ENCODE peak calls at places on chromosomes 7 and 10, in four cellular contexts. J, E, Z and U are unnamed samples.

GRCh38 chr10:7488418-7488829 is 77.6 kb upstream of the SFMBT2 start:
- DNase-seq in J (no peak), E (peak; percentile 23), Z (no peak), U (no peak)

GRCh38 chr10:112332509-112333228 is 41.2 kb upstream of the ACSL5 start:
- DNase-seq in J (no peak), E (no peak), Z (no peak), U (no peak)

GRCh38 chr7:130721486-130722277 is 12.3 kb downstream of the KLF14 start:
- DNase-seq in J (no peak), E (peak; percentile 69), Z (peak; percentile 50), U (peak; percentile 71)

GRCh38 chr10:35938160-35938559 is 296.1 kb upstream of the FZD8 start:
- DNase-seq in J (no peak), E (no peak), Z (no peak), U (no peak)

GRCh38 chr7:132871419-132871818 is 210.5 kb downstream of the CHCHD3 start:
- DNase-seq in J (no peak), E (no peak), Z (no peak), U (no peak)

GRCh38 chr7:45033261-45033930 is 33.4 kb downstream of the CCM2 start:
- DNase-seq in J (no peak), E (peak; percentile 78), Z (no peak), U (peak; percentile 29)

GRCh38 chr10:49448924-49449323 is 53.0 kb upstream of the DRGX start:
- DNase-seq in J (no peak), E (peak; percentile 30), Z (no peak), U (no peak)

GRCh38 chr7:131540491-131541162 is 15.8 kb downstream of the PODXL start:
- DNase-seq in J (no peak), E (no peak), Z (no peak), U (no peak)

GRCh38 chr7:102073931-102074880 is 212.5 kb upstream of the SH2B2 start:
- DNase-seq in J (no peak), E (no peak), Z (no peak), U (no peak)

GRCh38 chr7:98105942-98106544 is 619 bp upstream of the LMTK2 start:
- DNase-seq in J (no peak), E (no peak), Z (no peak), U (no peak)

GRCh38 chr10:69515699-69516547 is 57.3 kb downstream of the NEUROG3 start:
- DNase-seq in J (peak; percentile 70), E (peak; percentile 41), Z (peak; percentile 66), U (peak; percentile 65)

DNA sequence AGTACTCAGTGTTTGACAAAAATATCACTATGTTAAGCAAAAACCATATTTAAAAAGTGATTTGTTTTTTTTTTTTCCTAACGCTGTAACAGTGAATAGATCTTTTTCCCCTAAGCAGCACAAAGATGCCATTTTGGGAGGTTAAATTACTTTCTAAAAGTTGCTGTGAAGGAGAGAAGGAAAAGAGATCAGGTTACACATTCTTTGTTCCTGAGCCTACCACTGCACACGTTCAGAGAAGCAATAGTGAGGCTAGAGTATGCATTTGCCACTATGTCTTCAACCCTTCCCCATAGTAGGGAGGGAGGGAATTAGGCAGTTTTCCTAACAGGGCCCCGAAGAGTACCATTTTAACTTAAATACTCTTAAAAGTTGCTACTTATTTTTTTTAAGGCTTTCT is 38.9 kb downstream of the BMPR1A start:
- DNase-seq in J (peak; percentile 33), E (peak; percentile 90), Z (no peak), U (no peak)
- H3K4me3 ChIP-seq in J (no peak overlapping the region), E (no peak overlapping the region), Z (no peak overlapping the region), U (no peak overlapping the region)

GRCh38 chr7:6234384-6234783 is 38.0 kb downstream of the CYTH3 start:
- DNase-seq in J (no peak), E (no peak), Z (no peak), U (no peak)

GRCh38 chr7:6231184-6231583 is 41.2 kb downstream of the CYTH3 start:
- DNase-seq in J (no peak), E (no peak), Z (no peak), U (no peak)

GRCh38 chr7:6232130-6232529 is 40.3 kb downstream of the CYTH3 start:
- DNase-seq in J (no peak), E (no peak), Z (no peak), U (no peak)

GRCh38 chr7:6235029-6235627 is 37.3 kb downstream of the CYTH3 start:
- DNase-seq in J (no peak), E (no peak), Z (no peak), U (no peak)

GRCh38 chr7:6232534-6232933 is 39.9 kb downstream of the CYTH3 start:
- DNase-seq in J (no peak), E (no peak), Z (peak; percentile 44), U (peak; percentile 67)
- H3K4me3 ChIP-seq in J (no peak overlapping the region), E (no peak overlapping the region), Z (no peak overlapping the region), U (no peak overlapping the region)

GRCh38 chr7:150453186-150453585 is 2.8 kb downstream of the GIMAP8 start:
- DNase-seq in J (no peak), E (no peak), Z (no peak), U (no peak)

GRCh38 chr7:150450491-150450992 is at the start of gene GIMAP8:
- DNase-seq in J (no peak), E (no peak), Z (peak; percentile 49), U (peak; percentile 80)

GRCh38 chr7:150451097-150451793 is 815 bp downstream of the GIMAP8 start:
- DNase-seq in J (no peak), E (no peak), Z (peak; percentile 40), U (peak; percentile 75)

GRCh38 chr7:150453892-150454291 is 3.5 kb downstream of the GIMAP8 start:
- DNase-seq in J (no peak), E (no peak), Z (no peak), U (no peak)

GRCh38 chr7:150451833-150452431 is 1.5 kb downstream of the GIMAP8 start:
- DNase-seq in J (no peak), E (no peak), Z (no peak), U (no peak)
- H3K4me3 ChIP-seq in J (no peak overlapping the region), E (no peak overlapping the region), Z (peak overlapping the region; percentile 60), U (peak overlapping the region; percentile 42)

DNA sequence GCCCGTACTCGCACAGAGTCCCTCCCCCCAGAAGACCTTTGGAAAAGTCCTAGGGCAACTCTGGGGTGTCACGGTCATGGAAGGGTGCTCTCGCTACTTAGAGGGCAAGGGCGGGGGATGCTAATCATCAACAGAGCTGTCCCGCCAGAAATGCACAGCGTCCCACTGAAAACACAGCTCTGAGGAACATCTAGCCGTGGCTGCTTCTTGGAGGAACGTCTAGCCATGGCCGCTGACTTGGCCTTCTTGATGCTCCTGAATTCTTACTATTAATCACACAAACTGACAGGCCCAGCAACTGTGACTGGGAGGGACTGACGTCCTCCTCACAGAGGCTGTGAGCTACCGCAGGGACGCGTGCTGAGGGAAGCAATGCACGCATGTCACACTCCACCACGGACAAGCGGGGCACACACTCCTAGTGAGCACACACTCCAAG is 1.7 kb downstream of the TUBGCP2 start:
- DNase-seq in J (no peak), E (no peak), Z (no peak), U (no peak)
- H3K4me3 ChIP-seq in J (no peak overlapping the region), E (no peak overlapping the region), Z (peak overlapping the region; percentile 97), U (peak overlapping the region; percentile 86)

GRCh38 chr7:128888756-128889095 is 21.8 kb downstream of the KCP start:
- DNase-seq in J (no peak), E (no peak), Z (no peak), U (no peak)
- H3K4me3 ChIP-seq in J (no peak overlapping the region), E (no peak overlapping the region), Z (no peak overlapping the region), U (no peak overlapping the region)

GRCh38 chr10:26448706-26449435 is 10.7 kb downstream of the APBB1IP start:
- DNase-seq in J (no peak), E (no peak), Z (no peak), U (no peak)

GRCh38 chr10:26449726-26450125 is 11.6 kb downstream of the APBB1IP start:
- DNase-seq in J (no peak), E (no peak), Z (no peak), U (no peak)

GRCh38 chr10:26448292-26448691 is 10.2 kb downstream of the APBB1IP start:
- DNase-seq in J (no peak), E (no peak), Z (no peak), U (no peak)

GRCh38 chr10:26445411-26446031 is 7.4 kb downstream of the APBB1IP start:
- DNase-seq in J (no peak), E (no peak), Z (no peak), U (no peak)

DNA sequence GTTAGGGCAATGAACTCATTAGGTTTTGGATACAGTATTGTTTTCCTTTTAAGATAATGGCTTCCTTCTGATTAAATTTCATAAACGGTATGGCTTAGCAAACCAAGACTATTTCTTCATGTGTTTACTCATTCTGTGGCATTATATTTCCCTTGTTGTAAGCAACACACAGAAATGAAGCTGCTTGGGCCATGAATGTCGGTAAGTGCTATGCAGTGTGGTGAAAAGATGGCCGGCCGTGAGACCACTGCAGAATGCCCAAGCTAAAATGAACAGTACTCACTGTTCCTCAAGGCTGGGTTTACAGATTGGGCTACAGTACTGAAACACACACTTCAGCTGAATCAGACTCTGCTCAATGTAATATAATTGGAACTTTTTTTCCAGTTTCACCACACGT is 8.1 kb downstream of the APBB1IP start:
- DNase-seq in J (no peak), E (no peak), Z (no peak), U (no peak)
- H3K4me3 ChIP-seq in J (no peak overlapping the region), E (no peak overlapping the region), Z (no peak overlapping the region), U (no peak overlapping the region)

DNA sequence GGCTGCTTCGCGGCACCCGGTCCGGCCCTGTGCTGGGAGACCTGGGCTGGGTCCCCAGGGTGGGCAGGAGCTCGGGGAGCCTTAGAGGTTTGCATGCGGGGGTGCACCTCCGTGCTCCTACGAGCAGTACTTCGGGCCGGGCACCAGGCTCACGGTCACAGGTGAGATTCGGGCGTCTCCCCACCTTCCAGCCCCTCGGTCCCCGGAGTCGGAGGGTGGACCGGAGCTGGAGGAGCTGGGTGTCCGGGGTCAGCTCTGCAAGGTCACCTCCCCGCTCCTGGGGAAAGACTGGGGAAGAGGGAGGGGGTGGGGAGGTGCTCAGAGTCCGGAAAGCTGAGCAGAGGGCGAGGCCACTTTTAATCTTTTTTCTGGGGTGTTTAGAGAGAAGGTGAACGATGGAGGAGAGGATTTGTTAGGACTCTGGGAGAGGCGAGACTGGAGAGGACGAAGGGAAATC is 26.6 kb downstream of the PRSS2 start:
- DNase-seq in J (no peak), E (no peak), Z (no peak), U (no peak)
- H3K4me3 ChIP-seq in J (peak overlapping the region; percentile 51), E (peak overlapping the region; percentile 50), Z (peak overlapping the region; percentile 67), U (peak overlapping the region; percentile 27)

GRCh38 chr10:51312817-51313216 is 238.5 kb downstream of the PRKG1 start:
- DNase-seq in J (no peak), E (peak; percentile 18), Z (no peak), U (no peak)
- H3K4me3 ChIP-seq in J (no peak overlapping the region), E (no peak overlapping the region), Z (no peak overlapping the region), U (no peak overlapping the region)

GRCh38 chr7:151735186-151735853 is 141.6 kb downstream of the PRKAG2 start:
- DNase-seq in J (no peak), E (no peak), Z (no peak), U (no peak)
- H3K4me3 ChIP-seq in J (peak overlapping the region; percentile 34), E (peak overlapping the region; percentile 34), Z (peak overlapping the region; percentile 58), U (peak overlapping the region; percentile 39)

GRCh38 chr10:124677871-124678565 is 66.2 kb downstream of the FAM53B start:
- DNase-seq in J (no peak), E (no peak), Z (peak; percentile 43), U (no peak)

GRCh38 chr10:124675824-124676223 is 68.4 kb downstream of the FAM53B start:
- DNase-seq in J (no peak), E (no peak), Z (no peak), U (no peak)

GRCh38 chr10:124676416-124677062 is 67.6 kb downstream of the FAM53B start:
- DNase-seq in J (no peak), E (peak; percentile 15), Z (peak; percentile 11), U (no peak)

GRCh38 chr10:124678566-124679240 is 65.5 kb downstream of the FAM53B start:
- DNase-seq in J (no peak), E (no peak), Z (peak; percentile 8), U (no peak)

GRCh38 chr10:124677291-124677690 is 66.9 kb downstream of the FAM53B start:
- DNase-seq in J (no peak), E (no peak), Z (peak; percentile 27), U (no peak)
- H3K4me3 ChIP-seq in J (no peak overlapping the region), E (no peak overlapping the region), Z (no peak overlapping the region), U (no peak overlapping the region)